ENCODE peak calls at places on chromosomes 1 and 21, in seven cellular contexts. One of them, this sample, is unnamed.

GRCh38 chr21:44918581-44919033 is 2.1 kb downstream of the ITGB2 start:
- DNase-seq in epithelial cell of prostate: no peak
- DNase-seq in C1 segment of cervical spinal cord: no peak
- DNase-seq in heart right ventricle: no peak
- DNase-seq in GM13977: no peak
- DNase-seq in colonic mucosa: no peak
- DNase-seq in IMR-90: no peak
- DNase-seq in this sample: no peak

GRCh38 chr1:160779662-160780397 is 16.1 kb upstream of the LY9 start:
- DNase-seq in epithelial cell of prostate: no peak
- DNase-seq in C1 segment of cervical spinal cord: no peak
- DNase-seq in heart right ventricle: no peak
- DNase-seq in GM13977: no peak
- DNase-seq in colonic mucosa: peak
- DNase-seq in IMR-90: no peak
- DNase-seq in this sample: no peak

GRCh38 chr1:11285883-11286734 is 13.1 kb downstream of the UBIAD1 start:
- DNase-seq in epithelial cell of prostate: no peak
- DNase-seq in C1 segment of cervical spinal cord: no peak
- DNase-seq in heart right ventricle: no peak
- DNase-seq in GM13977: no peak
- DNase-seq in colonic mucosa: no peak
- DNase-seq in IMR-90: peak
- DNase-seq in this sample: no peak

GRCh38 chr1:205286335-205286950 is 35.1 kb downstream of the NUAK2 start:
- DNase-seq in epithelial cell of prostate: no peak
- DNase-seq in C1 segment of cervical spinal cord: no peak
- DNase-seq in heart right ventricle: no peak
- DNase-seq in GM13977: peak
- DNase-seq in colonic mucosa: no peak
- DNase-seq in IMR-90: peak
- DNase-seq in this sample: no peak

GRCh38 chr21:42343963-42344510 is 6.8 kb downstream of the TFF2 start:
- DNase-seq in epithelial cell of prostate: no peak
- DNase-seq in C1 segment of cervical spinal cord: no peak
- DNase-seq in heart right ventricle: no peak
- DNase-seq in GM13977: no peak
- DNase-seq in colonic mucosa: peak
- DNase-seq in IMR-90: no peak
- DNase-seq in this sample: no peak

GRCh38 chr1:161835963-161836362 is 69.8 kb downstream of the ATF6 start:
- DNase-seq in epithelial cell of prostate: no peak
- DNase-seq in C1 segment of cervical spinal cord: no peak
- DNase-seq in heart right ventricle: no peak
- DNase-seq in GM13977: no peak
- DNase-seq in colonic mucosa: no peak
- DNase-seq in IMR-90: peak
- DNase-seq in this sample: no peak

GRCh38 chr1:21012937-21013336 is 163.8 kb downstream of the EIF4G3 start:
- DNase-seq in epithelial cell of prostate: no peak
- DNase-seq in C1 segment of cervical spinal cord: no peak
- DNase-seq in heart right ventricle: no peak
- DNase-seq in GM13977: no peak
- DNase-seq in colonic mucosa: no peak
- DNase-seq in IMR-90: peak
- DNase-seq in this sample: no peak

GRCh38 chr1:183180213-183180612 is 5.9 kb upstream of the LAMC2 start:
- DNase-seq in epithelial cell of prostate: no peak
- DNase-seq in C1 segment of cervical spinal cord: no peak
- DNase-seq in heart right ventricle: peak
- DNase-seq in GM13977: peak
- DNase-seq in colonic mucosa: peak
- DNase-seq in IMR-90: peak
- DNase-seq in this sample: no peak

GRCh38 chr1:192235127-192235526 is 76.9 kb downstream of the RGS18 start:
- DNase-seq in epithelial cell of prostate: no peak
- DNase-seq in C1 segment of cervical spinal cord: no peak
- DNase-seq in heart right ventricle: no peak
- DNase-seq in GM13977: no peak
- DNase-seq in colonic mucosa: no peak
- DNase-seq in IMR-90: peak
- DNase-seq in this sample: no peak

GRCh38 chr1:203273206-203273868 is 32.0 kb upstream of the BTG2 start:
- DNase-seq in epithelial cell of prostate: peak
- DNase-seq in C1 segment of cervical spinal cord: no peak
- DNase-seq in heart right ventricle: peak
- DNase-seq in GM13977: peak
- DNase-seq in colonic mucosa: peak
- DNase-seq in IMR-90: peak
- DNase-seq in this sample: peak

GRCh38 chr21:45167796-45168222 is 93.4 kb downstream of the ADARB1 start:
- DNase-seq in epithelial cell of prostate: no peak
- DNase-seq in C1 segment of cervical spinal cord: no peak
- DNase-seq in heart right ventricle: no peak
- DNase-seq in GM13977: no peak
- DNase-seq in colonic mucosa: no peak
- DNase-seq in IMR-90: peak
- DNase-seq in this sample: no peak

GRCh38 chr1:167784876-167785550 is 63.2 kb downstream of the MPZL1 start:
- DNase-seq in epithelial cell of prostate: no peak
- DNase-seq in C1 segment of cervical spinal cord: no peak
- DNase-seq in heart right ventricle: no peak
- DNase-seq in GM13977: no peak
- DNase-seq in colonic mucosa: no peak
- DNase-seq in IMR-90: peak
- DNase-seq in this sample: no peak

GRCh38 chr1:197464039-197464438 is 196.0 kb downstream of the CRB1 start:
- DNase-seq in epithelial cell of prostate: no peak
- DNase-seq in C1 segment of cervical spinal cord: no peak
- DNase-seq in heart right ventricle: peak
- DNase-seq in GM13977: no peak
- DNase-seq in colonic mucosa: no peak
- DNase-seq in IMR-90: peak
- DNase-seq in this sample: no peak

GRCh38 chr1:95953005-95953404 is 719.0 kb downstream of the RWDD3 start:
- DNase-seq in epithelial cell of prostate: no peak
- DNase-seq in C1 segment of cervical spinal cord: no peak
- DNase-seq in heart right ventricle: no peak
- DNase-seq in GM13977: peak
- DNase-seq in colonic mucosa: no peak
- DNase-seq in IMR-90: peak
- DNase-seq in this sample: no peak

GRCh38 chr1:234886081-234886874 is 242.4 kb downstream of the TOMM20 start:
- DNase-seq in epithelial cell of prostate: peak
- DNase-seq in C1 segment of cervical spinal cord: no peak
- DNase-seq in heart right ventricle: no peak
- DNase-seq in GM13977: no peak
- DNase-seq in colonic mucosa: no peak
- DNase-seq in IMR-90: no peak
- DNase-seq in this sample: peak

GRCh38 chr1:4770713-4771112 is 116.3 kb downstream of the AJAP1 start:
- DNase-seq in epithelial cell of prostate: no peak
- DNase-seq in C1 segment of cervical spinal cord: no peak
- DNase-seq in heart right ventricle: no peak
- DNase-seq in GM13977: no peak
- DNase-seq in colonic mucosa: no peak
- DNase-seq in IMR-90: no peak
- DNase-seq in this sample: no peak

GRCh38 chr1:41957568-41957967 is 38.8 kb upstream of the HIVEP3 start:
- DNase-seq in epithelial cell of prostate: peak
- DNase-seq in C1 segment of cervical spinal cord: no peak
- DNase-seq in heart right ventricle: no peak
- DNase-seq in GM13977: no peak
- DNase-seq in colonic mucosa: no peak
- DNase-seq in IMR-90: peak
- DNase-seq in this sample: no peak

GRCh38 chr1:185646202-185646683 is 87.9 kb upstream of the HMCN1 start:
- DNase-seq in epithelial cell of prostate: peak
- DNase-seq in C1 segment of cervical spinal cord: no peak
- DNase-seq in heart right ventricle: peak
- DNase-seq in GM13977: no peak
- DNase-seq in colonic mucosa: peak
- DNase-seq in IMR-90: peak
- DNase-seq in this sample: peak

GRCh38 chr1:214460304-214460916 is 91.0 kb downstream of the PTPN14 start:
- DNase-seq in epithelial cell of prostate: no peak
- DNase-seq in C1 segment of cervical spinal cord: no peak
- DNase-seq in heart right ventricle: no peak
- DNase-seq in GM13977: no peak
- DNase-seq in colonic mucosa: no peak
- DNase-seq in IMR-90: no peak
- DNase-seq in this sample: no peak

This sample was measured in keratinocyte.